ENCODE peak calls at places on chromosomes 3 and 15, in five cellular contexts. M, Q, H, B and I are unnamed samples. For H3K27me3, the result is how much of the 10 kb centered on the place peaks cover.

GRCh38 chr3:156290917-156291268 is 170.5 kb downstream of the KCNAB1 start:
- DNase-seq in H (no peak), Q (no peak), B (no peak), M (no peak), I (no peak)

GRCh38 chr15:56960116-56960515 is 41.7 kb downstream of the TCF12 start:
- DNase-seq in B (no peak), M (no peak), H (no peak), Q (no peak), I (no peak)

GRCh38 chr15:64112904-64113303 is 17.1 kb downstream of the SNX1 start:
- DNase-seq in H (no peak), M (no peak), B (no peak), Q (no peak), I (no peak)

GRCh38 chr3:133525435-133525834 is 48.1 kb upstream of the CDV3 start:
- DNase-seq in B (no peak), H (no peak), M (no peak), Q (no peak), I (no peak)

GRCh38 chr3:1404270-1404669 is 311.4 kb downstream of the CNTN6 start:
- DNase-seq in Q (no peak), M (peak), H (no peak), B (no peak), I (no peak)

GRCh38 chr3:12926660-12927059 is 85.3 kb upstream of the RPL32 start:
- DNase-seq in Q (no peak), H (no peak), M (peak), B (no peak), I (no peak)

GRCh38 chr3:171058058-171058457 is 31.5 kb upstream of the SLC2A2 start:
- DNase-seq in B (no peak), Q (no peak), M (no peak), H (no peak), I (no peak)

GRCh38 chr3:196749125-196749524 is 9.5 kb downstream of the PAK2 start:
- DNase-seq in Q (no peak), M (no peak), B (no peak), H (no peak), I (no peak)

GRCh38 chr3:33196538-33196937 is 22.1 kb downstream of the SUSD5 start:
- DNase-seq in M (no peak), Q (no peak), B (no peak), H (no peak), I (no peak)

GRCh38 chr3:43257850-43258249 is 28.5 kb upstream of the SNRK start:
- DNase-seq in B (no peak), Q (no peak), M (no peak), H (no peak), I (no peak)

GRCh38 chr15:99618941-99619411 is 53.2 kb downstream of the MEF2A start:
- DNase-seq in B (no peak), Q (no peak), H (no peak), M (no peak), I (no peak)

GRCh38 chr15:64599716-64600115 is 139.3 kb downstream of the ZNF609 start:
- DNase-seq in H (no peak), B (no peak), M (no peak), Q (no peak), I (no peak)

GRCh38 chr3:188294823-188295487 is 141.0 kb downstream of the LPP start:
- DNase-seq in Q (no peak), M (peak), H (no peak), B (no peak), I (no peak)

GRCh38 chr15:71753346-71753745 is 57.0 kb upstream of the NR2E3 start:
- DNase-seq in M (no peak), H (no peak), B (no peak), Q (no peak), I (no peak)

GRCh38 chr15:89409993-89410767 is 75.6 kb upstream of the POLG start:
- DNase-seq in Q (no peak), B (no peak), M (no peak), H (no peak), I (no peak)

GRCh38 chr15:70505971-70506887 is 257.1 kb downstream of the UACA start:
- DNase-seq in B (no peak), Q (no peak), M (no peak), H (no peak), I (no peak)

GRCh38 chr15:32718822-32719716 is 1.3 kb downstream of the GREM1 start:
- DNase-seq in M (peak), Q (no peak), H (no peak), B (peak), I (no peak)

GRCh38 chr3:37453393-37454391 is 279.3 kb upstream of the LRRFIP2 start:
- DNase-seq in B (peak), H (peak), M (peak), Q (no peak), I (no peak)

GRCh38 chr3:13012228-13012691 is 61.0 kb downstream of the IQSEC1 start:
- DNase-seq in Q (no peak), H (peak), M (peak), B (no peak), I (peak)

GRCh38 chr15:77021803-77022381 is 27.0 kb downstream of the PSTPIP1 start:
- DNase-seq in M (no peak), H (no peak), B (peak), Q (no peak), I (no peak)
- H3K27ac ChIP-seq in M (no peak), H (no peak), B (peak), Q (no peak), I (peak)

GRCh38 chr15:45498701-45499100 is 23.9 kb downstream of the SLC30A4 start:
- DNase-seq in M (no peak), B (no peak), H (no peak), Q (no peak), I (no peak)
- H3K27me3 ChIP-seq in M (under half), B (under half), H (under half), Q (under half), I (under half)

DNA sequence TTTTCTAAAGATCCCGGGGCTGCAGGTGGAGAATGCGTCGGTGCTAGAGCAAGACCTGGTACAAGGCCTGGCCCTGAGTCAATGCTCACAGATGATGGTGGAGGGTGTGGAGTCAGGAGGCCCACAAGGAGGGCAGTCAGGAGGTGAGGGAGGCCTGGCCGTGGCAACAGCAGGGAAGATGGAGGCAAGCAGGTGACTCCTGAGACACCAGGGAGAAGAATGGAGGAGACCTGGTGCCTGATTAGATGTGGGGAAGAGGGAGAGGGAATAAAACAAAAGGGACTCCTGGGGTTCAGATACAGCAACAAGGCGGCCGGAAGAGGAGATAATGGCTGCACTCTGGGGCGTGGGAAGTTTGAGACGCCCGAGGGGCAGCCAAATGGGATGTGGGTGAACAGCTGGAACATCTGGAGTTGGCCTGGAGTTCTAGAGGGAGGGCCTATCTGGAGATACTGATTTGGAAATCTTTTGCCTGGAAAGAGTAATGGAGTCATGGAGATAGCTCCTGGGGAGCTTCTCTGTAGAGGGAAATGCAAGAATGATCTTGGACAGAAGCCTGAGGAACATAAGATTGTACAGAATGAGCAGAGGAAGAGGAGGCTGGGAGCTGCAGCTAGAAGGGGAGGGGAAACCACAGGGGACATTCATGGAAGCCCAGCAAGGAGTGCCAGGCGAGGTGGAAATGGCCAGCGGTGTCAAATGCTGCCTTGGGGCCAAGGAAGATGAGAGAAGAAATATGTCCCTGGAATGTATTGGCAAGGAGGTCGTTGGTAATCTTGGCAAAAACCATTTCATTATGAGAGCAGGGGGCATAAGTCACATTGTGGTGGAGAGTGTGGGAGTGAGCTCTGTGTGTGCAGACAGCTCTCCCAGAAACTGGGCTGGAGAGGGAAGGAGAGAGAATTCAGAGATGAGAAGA is 67.5 kb upstream of the CORO2B start:
- DNase-seq in M (no peak), H (peak), B (no peak), Q (peak), I (no peak)
- H3K27ac ChIP-seq in M (no peak), H (no peak), B (no peak), Q (peak), I (no peak)

GRCh38 chr15:38696120-38696727 is 131.6 kb upstream of the RASGRP1 start:
- DNase-seq in Q (no peak), M (peak), B (no peak), H (no peak), I (peak)

GRCh38 chr15:38696790-38697495 is 132.3 kb upstream of the RASGRP1 start:
- DNase-seq in M (no peak), H (no peak), B (no peak), Q (no peak), I (no peak)

GRCh38 chr15:38698215-38698614 is 133.6 kb upstream of the RASGRP1 start:
- DNase-seq in H (no peak), B (no peak), Q (no peak), M (no peak), I (peak)

GRCh38 chr15:38692789-38693062 is 128.1 kb upstream of the RASGRP1 start:
- DNase-seq in B (no peak), M (no peak), Q (no peak), H (no peak), I (no peak)

GRCh38 chr15:38695249-38696119 is 130.9 kb upstream of the RASGRP1 start:
- DNase-seq in H (no peak), Q (no peak), B (no peak), M (no peak), I (no peak)
- H3K27me3 ChIP-seq in H (under half), Q (under half), B (under half), M (under half), I (under half)

GRCh38 chr3:127802620-127803019 is 19.7 kb downstream of the MGLL start:
- DNase-seq in B (no peak), Q (no peak), H (no peak), M (no peak), I (no peak)

GRCh38 chr3:127803619-127804018 is 18.7 kb downstream of the MGLL start:
- DNase-seq in H (no peak), M (no peak), Q (no peak), B (no peak), I (no peak)

GRCh38 chr3:127805026-127805753 is 17.1 kb downstream of the MGLL start:
- DNase-seq in M (no peak), H (no peak), Q (no peak), B (no peak), I (no peak)

GRCh38 chr3:127801914-127802313 is 20.4 kb downstream of the MGLL start:
- DNase-seq in Q (no peak), H (no peak), B (no peak), M (no peak), I (no peak)

DNA sequence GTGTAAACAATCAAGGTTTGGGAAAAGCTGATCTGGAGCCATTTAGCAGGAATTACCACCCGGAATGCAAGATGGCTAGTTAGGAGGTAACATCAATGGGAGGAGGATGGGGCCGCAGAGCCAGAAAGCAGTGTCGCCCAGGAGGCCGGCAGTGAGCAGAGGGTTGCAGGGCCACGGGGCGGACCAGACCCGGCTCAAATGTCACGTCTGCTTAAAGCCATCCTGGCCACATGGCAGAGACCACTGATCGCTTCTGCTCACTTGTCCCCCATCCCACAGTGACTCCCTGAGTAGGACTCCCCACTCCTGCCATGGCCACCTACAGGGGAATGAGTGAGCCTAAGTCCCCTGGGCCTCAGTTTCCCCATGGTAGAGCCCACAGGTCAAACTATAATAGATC is 18.2 kb downstream of the MGLL start:
- DNase-seq in Q (no peak), B (no peak), H (no peak), M (no peak), I (no peak)
- H3K27ac ChIP-seq in Q (no peak), B (no peak), H (peak), M (no peak), I (no peak)

GRCh38 chr15:74265046-74265639 is 29.0 kb downstream of the CCDC33 start:
- DNase-seq in B (no peak), M (no peak), Q (no peak), H (peak), I (peak)

GRCh38 chr15:74263473-74263872 is 27.3 kb downstream of the CCDC33 start:
- DNase-seq in B (no peak), M (no peak), Q (no peak), H (no peak), I (no peak)

GRCh38 chr15:74262635-74263034 is 26.5 kb downstream of the CCDC33 start:
- DNase-seq in Q (no peak), H (no peak), B (no peak), M (no peak), I (no peak)

GRCh38 chr15:74261685-74262084 is 25.6 kb downstream of the CCDC33 start:
- DNase-seq in Q (no peak), M (no peak), B (no peak), H (peak), I (no peak)

DNA sequence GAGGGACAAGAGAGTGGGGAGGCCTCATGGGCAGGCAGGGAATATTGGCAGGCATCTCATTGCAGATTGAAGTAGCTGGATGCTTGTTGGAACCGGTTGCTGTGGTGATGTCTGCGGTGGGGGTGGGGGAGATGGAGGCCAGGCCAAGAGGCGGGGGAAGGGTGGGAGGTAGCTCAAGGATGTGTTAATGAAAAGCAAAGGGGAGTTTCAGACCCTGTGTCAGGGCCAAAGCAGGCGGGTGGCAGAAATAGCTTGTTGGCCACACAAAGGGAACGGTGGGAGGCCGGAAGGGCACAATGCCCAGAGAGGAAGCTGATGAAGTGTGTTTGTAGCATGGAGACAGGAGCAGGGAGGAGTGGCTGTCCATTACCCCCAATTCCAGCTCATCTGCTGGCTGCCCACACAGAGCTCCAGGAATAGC is 28.0 kb downstream of the CCDC33 start:
- DNase-seq in Q (no peak), H (no peak), M (no peak), B (no peak), I (no peak)
- H3K27me3 ChIP-seq in Q (under half), H (under half), M (half or more), B (under half), I (under half)

GRCh38 chr3:178736300-178736699 is 200.1 kb downstream of the KCNMB2 start:
- DNase-seq in M (peak), H (no peak), B (no peak), Q (no peak), I (no peak)
- H3K27ac ChIP-seq in M (no peak), H (no peak), B (no peak), Q (no peak), I (no peak)